ENCODE peak calls at places on chromosomes 12 and 14, in six cellular contexts. J is prostate gland, Q is HepG2, M is endothelial cell of umbilical vein, Z is HCT116, S is Panc1. O is an unnamed sample.

GRCh38 chr14:56463491-56463890 is 116.1 kb upstream of the TMEM260 start:
- DNase-seq in J (no peak), S (no peak), Q (no peak), M (no peak), Z (no peak), O (no peak)

GRCh38 chr12:96236221-96236822 is 42.1 kb downstream of the ELK3 start:
- DNase-seq in M (no peak), Q (no peak), J (no peak), Z (no peak), S (no peak), O (no peak)

GRCh38 chr12:72275551-72275950 is 3.4 kb downstream of the TRHDE start:
- DNase-seq in M (no peak), J (no peak), Q (no peak), Z (no peak), S (no peak), O (no peak)

GRCh38 chr12:56836800-56837663 is 73.9 kb downstream of the HSD17B6 start:
- DNase-seq in J (no peak), S (no peak), M (no peak), Q (no peak), Z (no peak), O (no peak)

GRCh38 chr14:67285876-67286452 is 44.7 kb downstream of the PALS1 start:
- DNase-seq in S (no peak), M (peak; percentile 39), Q (peak; percentile 25), Z (peak; percentile 39), J (no peak), O (no peak)

GRCh38 chr12:62957233-62957953 is 22.4 kb upstream of the PPM1H start:
- DNase-seq in Z (no peak), M (no peak), Q (peak; percentile 75), S (no peak), J (no peak), O (no peak)

GRCh38 chr14:56998728-56999127 is 188.4 kb upstream of the OTX2 start:
- DNase-seq in J (no peak), M (no peak), Q (no peak), S (no peak), Z (no peak), O (peak; percentile 53)

GRCh38 chr12:112973712-112974305 is 4.5 kb upstream of the OAS2 start:
- DNase-seq in M (no peak), Q (no peak), J (no peak), S (no peak), Z (no peak), O (no peak)

GRCh38 chr14:37194698-37195097 is 3.0 kb upstream of the MIPOL1 start:
- DNase-seq in Q (no peak), M (no peak), J (no peak), S (no peak), Z (no peak), O (no peak)

GRCh38 chr14:54568821-54569591 is 2.1 kb downstream of the SAMD4A start:
- DNase-seq in Q (peak; percentile 31), Z (no peak), S (no peak), J (no peak), M (no peak), O (no peak)

GRCh38 chr14:93186461-93186860 is 1.3 kb downstream of the LYSET start:
- DNase-seq in J (no peak), Z (no peak), M (peak; percentile 29), S (no peak), Q (no peak), O (no peak)

GRCh38 chr12:32400114-32400672 is 835 bp downstream of the FGD4 start:
- DNase-seq in S (no peak), J (peak; percentile 28), M (peak; percentile 36), Z (peak; percentile 7), Q (no peak), O (no peak)

GRCh38 chr14:55136868-55137785 is 8.1 kb downstream of the LGALS3 start:
- DNase-seq in M (peak; percentile 85), S (no peak), J (no peak), Z (no peak), Q (no peak), O (no peak)

GRCh38 chr12:117686911-117687377 is 281.8 kb downstream of the KSR2 start:
- DNase-seq in Z (peak; percentile 76), J (peak; percentile 22), M (peak; percentile 95), Q (peak; percentile 35), S (peak; percentile 79), O (no peak)

GRCh38 chr14:52342849-52343606 is 28.9 kb downstream of the PTGER2 start:
- DNase-seq in J (no peak), M (no peak), Q (no peak), Z (no peak), S (no peak), O (no peak)

GRCh38 chr12:57452937-57453509 is 2.1 kb upstream of the INHBE start:
- DNase-seq in J (peak; percentile 69), Q (peak; percentile 73), S (no peak), Z (no peak), M (peak; percentile 75), O (no peak)

GRCh38 chr12:56635539-56636117 is 5.5 kb upstream of the BAZ2A start:
- DNase-seq in S (no peak), J (no peak), M (peak; percentile 33), Q (no peak), Z (no peak), O (no peak)

GRCh38 chr12:71942259-71942658 is 3.6 kb downstream of the TPH2 start:
- DNase-seq in S (no peak), Q (no peak), Z (no peak), J (no peak), M (no peak), O (no peak)

GRCh38 chr12:20320552-20320951 is 47.8 kb upstream of the PDE3A start:
- DNase-seq in Z (no peak), M (no peak), Q (no peak), S (no peak), J (no peak), O (no peak)

GRCh38 chr14:76832503-76832988 is 6.3 kb downstream of the LRRC74A start:
- DNase-seq in J (no peak), M (no peak), S (no peak), Z (no peak), Q (peak; percentile 83), O (no peak)

GRCh38 chr14:38309522-38310262 is 53.8 kb upstream of the CLEC14A start:
- DNase-seq in S (no peak), Q (no peak), M (no peak), Z (no peak), J (no peak), O (no peak)

GRCh38 chr12:65300679-65301349 is 22.3 kb downstream of the MSRB3 start:
- DNase-seq in M (no peak), J (no peak), Z (peak; percentile 54), Q (peak; percentile 34), S (no peak), O (no peak)

GRCh38 chr14:89661392-89661791 is 244.4 kb upstream of the FOXN3 start:
- DNase-seq in Q (no peak), S (no peak), M (no peak), Z (no peak), J (no peak), O (no peak)

GRCh38 chr12:107319536-107320030 is 226.2 kb upstream of the CRY1 start:
- DNase-seq in Z (no peak), S (no peak), M (no peak), J (peak; percentile 15), Q (no peak), O (no peak)

GRCh38 chr14:102848830-102849521 is 71.7 kb downstream of the TRAF3 start:
- DNase-seq in Q (no peak), S (no peak), M (no peak), J (no peak), Z (no peak), O (no peak)
- TF ChIP-seq POLR2AphosphoS5 in Q (no peak), S (no peak), M (no peak), J (no peak), Z (no peak), O (no peak)

GRCh38 chr12:120457133-120457532 is 10.9 kb downstream of the GATC start:
- DNase-seq in J (no peak), Q (peak; percentile 24), Z (no peak), S (no peak), M (no peak), O (no peak)
- TF ChIP-seq CTCF in J (no peak), Q (peak; percentile 52), Z (peak; percentile 57), S (peak; percentile 71), M (no peak), O (no peak)

GRCh38 chr12:111189792-111190191 is 179.1 kb downstream of the PHETA1 start:
- DNase-seq in J (no peak), Z (no peak), S (no peak), M (no peak), Q (no peak), O (no peak)
- H3K4me1 ChIP-seq in J (no peaks in the 10 kb centered on the region), Z (no peaks in the 10 kb centered on the region), S (no peaks in the 10 kb centered on the region), M (no peaks in the 10 kb centered on the region), Q (no peaks in the 10 kb centered on the region), O (no peaks in the 10 kb centered on the region)

GRCh38 chr14:61337893-61338292 is 16.5 kb downstream of the PRKCH start:
- DNase-seq in J (no peak), Q (no peak), S (no peak), Z (no peak), M (peak; percentile 86), O (no peak)
- TF ChIP-seq POLR2AphosphoS5 in J (no peak), Q (no peak), S (no peak), Z (no peak), M (no peak), O (no peak)

GRCh38 chr12:3341594-3341993 is 149.4 kb upstream of the PRMT8 start:
- DNase-seq in Q (no peak), Z (no peak), S (no peak), J (no peak), M (no peak), O (no peak)
- TF ChIP-seq CTCF in Q (no peak), Z (no peak), S (no peak), J (no peak), M (no peak), O (no peak)

GRCh38 chr12:124555168-124555928 is 12.1 kb downstream of the NCOR2 start:
- DNase-seq in Z (no peak), S (no peak), Q (no peak), M (no peak), J (no peak), O (no peak)
- H3K4me1 ChIP-seq in Z (peaks cover 25% of the 10 kb centered on the region), S (peaks cover 95% of the 10 kb centered on the region), Q (peaks cover 10% of the 10 kb centered on the region), M (peaks cover 15% of the 10 kb centered on the region), J (peaks cover 35% of the 10 kb centered on the region), O (peaks cover 68% of the 10 kb centered on the region)

DNA sequence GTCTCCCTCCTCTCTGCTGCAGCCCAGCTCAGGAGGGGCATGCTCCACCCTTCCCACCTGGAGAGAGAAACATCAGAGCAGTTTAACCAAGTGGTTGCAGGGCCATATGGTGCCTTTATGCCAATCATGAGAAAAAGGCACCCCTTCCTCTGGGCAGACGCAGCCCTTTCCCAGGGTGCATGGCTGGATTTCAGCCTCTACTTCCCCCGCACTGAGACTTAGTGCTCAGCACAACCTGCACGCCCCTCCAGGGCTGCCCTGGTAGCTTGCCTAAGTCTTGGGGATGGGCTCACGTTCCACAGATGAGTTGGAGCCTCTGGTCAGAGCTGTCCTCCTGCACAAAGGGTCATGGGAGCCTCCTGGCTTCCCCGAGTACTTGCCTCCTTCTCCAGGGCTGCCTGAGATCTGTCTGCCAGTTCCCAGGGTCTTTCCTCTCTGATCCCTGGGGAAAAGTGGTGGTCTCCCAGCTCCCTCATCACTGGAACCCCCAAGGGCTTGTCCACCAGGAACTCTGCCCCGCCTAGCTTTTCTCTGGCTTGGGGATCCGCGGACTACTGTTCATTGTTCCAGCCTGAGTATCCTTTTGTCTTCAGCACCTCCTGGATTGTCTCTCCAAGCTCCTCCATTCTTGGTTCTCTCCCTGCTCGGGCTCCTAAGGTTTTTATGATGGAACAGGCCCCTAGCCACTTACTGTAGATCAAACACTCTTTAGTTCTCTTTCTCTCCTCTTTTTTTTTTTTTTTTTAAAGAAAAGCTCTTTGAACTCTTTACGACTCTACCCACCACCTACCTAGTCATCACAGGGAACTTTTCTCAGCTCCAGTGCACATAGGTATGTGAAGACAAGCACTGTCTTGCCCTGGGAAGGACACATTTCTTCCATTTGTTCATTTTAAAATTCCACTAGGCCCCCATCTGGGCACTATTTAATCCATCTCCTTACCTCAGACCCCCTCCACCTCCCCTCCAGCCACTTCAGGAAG is 6.1 kb upstream of the KRT74 start:
- DNase-seq in J (peak; percentile 23), Z (no peak), S (no peak), M (no peak), Q (no peak), O (no peak)
- TF ChIP-seq POLR2AphosphoS5 in J (peak; percentile 24), Z (no peak), S (no peak), M (no peak), Q (no peak), O (no peak)